ENCODE peak calls at places on chromosomes 4 and X, in nine cellular contexts. One of them, this sample, is unnamed.

GRCh38 chr4:169420291-169420690 is 149.5 kb upstream of the SH3RF1 start:
- DNase-seq in KBM-7: no peak
- DNase-seq in fibroblast of pulmonary artery: no peak
- DNase-seq in LoVo: no peak
- DNase-seq in neural progenitor cell: no peak
- DNase-seq in retina: no peak
- DNase-seq in T follicular helper cell: no peak
- DNase-seq in Daoy: no peak
- DNase-seq in tibial nerve: no peak
- DNase-seq in this sample: no peak

GRCh38 chr4:166043801-166044200 is 170.8 kb downstream of the TLL1 start:
- DNase-seq in KBM-7: no peak
- DNase-seq in fibroblast of pulmonary artery: no peak
- DNase-seq in LoVo: no peak
- DNase-seq in neural progenitor cell: no peak
- DNase-seq in retina: no peak
- DNase-seq in T follicular helper cell: no peak
- DNase-seq in Daoy: peak
- DNase-seq in tibial nerve: no peak
- DNase-seq in this sample: no peak

GRCh38 chr4:145755802-145756201 is 75.9 kb downstream of the C4orf51 start:
- DNase-seq in KBM-7: no peak
- DNase-seq in fibroblast of pulmonary artery: no peak
- DNase-seq in LoVo: no peak
- DNase-seq in neural progenitor cell: no peak
- DNase-seq in retina: no peak
- DNase-seq in T follicular helper cell: no peak
- DNase-seq in Daoy: no peak
- DNase-seq in tibial nerve: no peak
- DNase-seq in this sample: no peak

GRCh38 chr4:73447701-73448100 is 11.7 kb downstream of the AFP start:
- DNase-seq in KBM-7: no peak
- DNase-seq in fibroblast of pulmonary artery: no peak
- DNase-seq in LoVo: no peak
- DNase-seq in neural progenitor cell: no peak
- DNase-seq in retina: no peak
- DNase-seq in T follicular helper cell: no peak
- DNase-seq in Daoy: no peak
- DNase-seq in tibial nerve: no peak
- DNase-seq in this sample: no peak

GRCh38 chrX:22025751-22026150 is 6.4 kb upstream of the PHEX start:
- DNase-seq in KBM-7: no peak
- DNase-seq in fibroblast of pulmonary artery: peak
- DNase-seq in LoVo: no peak
- DNase-seq in neural progenitor cell: no peak
- DNase-seq in retina: no peak
- DNase-seq in T follicular helper cell: no peak
- DNase-seq in Daoy: no peak
- DNase-seq in tibial nerve: no peak
- DNase-seq in this sample: no peak

GRCh38 chr4:75248770-75249467 is 265.3 kb downstream of the RCHY1 start:
- DNase-seq in KBM-7: no peak
- DNase-seq in fibroblast of pulmonary artery: peak
- DNase-seq in LoVo: peak
- DNase-seq in neural progenitor cell: no peak
- DNase-seq in retina: no peak
- DNase-seq in T follicular helper cell: no peak
- DNase-seq in Daoy: peak
- DNase-seq in tibial nerve: no peak
- DNase-seq in this sample: no peak

GRCh38 chr4:1242506-1243450 is 6.2 kb downstream of the CTBP1 start:
- DNase-seq in KBM-7: no peak
- DNase-seq in fibroblast of pulmonary artery: no peak
- DNase-seq in LoVo: no peak
- DNase-seq in neural progenitor cell: no peak
- DNase-seq in retina: no peak
- DNase-seq in T follicular helper cell: no peak
- DNase-seq in Daoy: no peak
- DNase-seq in tibial nerve: no peak
- DNase-seq in this sample: no peak

GRCh38 chrX:10296581-10296980 is 139.8 kb downstream of the CLCN4 start:
- DNase-seq in KBM-7: no peak
- DNase-seq in fibroblast of pulmonary artery: peak
- DNase-seq in LoVo: no peak
- DNase-seq in neural progenitor cell: no peak
- DNase-seq in retina: no peak
- DNase-seq in T follicular helper cell: no peak
- DNase-seq in Daoy: peak
- DNase-seq in tibial nerve: no peak
- DNase-seq in this sample: peak

GRCh38 chr4:173334891-173335754 is 965 bp upstream of the HMGB2 start:
- DNase-seq in KBM-7: peak
- DNase-seq in fibroblast of pulmonary artery: peak
- DNase-seq in LoVo: peak
- DNase-seq in neural progenitor cell: peak
- DNase-seq in retina: peak
- DNase-seq in T follicular helper cell: no peak
- DNase-seq in Daoy: peak
- DNase-seq in tibial nerve: no peak
- DNase-seq in this sample: peak

GRCh38 chr4:101346562-101347266 is 612 bp downstream of the PPP3CA start:
- DNase-seq in KBM-7: peak
- DNase-seq in fibroblast of pulmonary artery: peak
- DNase-seq in LoVo: peak
- DNase-seq in neural progenitor cell: peak
- DNase-seq in retina: peak
- DNase-seq in T follicular helper cell: peak
- DNase-seq in Daoy: peak
- DNase-seq in tibial nerve: peak
- DNase-seq in this sample: peak

GRCh38 chr4:6991771-6992557 is 51.2 kb upstream of the TADA2B start:
- DNase-seq in KBM-7: peak
- DNase-seq in fibroblast of pulmonary artery: peak
- DNase-seq in LoVo: no peak
- DNase-seq in neural progenitor cell: no peak
- DNase-seq in retina: no peak
- DNase-seq in T follicular helper cell: no peak
- DNase-seq in Daoy: peak
- DNase-seq in tibial nerve: peak
- DNase-seq in this sample: peak

GRCh38 chr4:71296945-71297344 is 41.9 kb upstream of the SLC4A4 start:
- DNase-seq in KBM-7: no peak
- DNase-seq in fibroblast of pulmonary artery: no peak
- DNase-seq in LoVo: no peak
- DNase-seq in neural progenitor cell: no peak
- DNase-seq in retina: no peak
- DNase-seq in T follicular helper cell: no peak
- DNase-seq in Daoy: no peak
- DNase-seq in tibial nerve: no peak
- DNase-seq in this sample: no peak

GRCh38 chr4:83112678-83113428 is 1.7 kb downstream of the PLAC8 start:
- DNase-seq in KBM-7: peak
- DNase-seq in fibroblast of pulmonary artery: no peak
- DNase-seq in LoVo: peak
- DNase-seq in neural progenitor cell: no peak
- DNase-seq in retina: no peak
- DNase-seq in T follicular helper cell: no peak
- DNase-seq in Daoy: no peak
- DNase-seq in tibial nerve: no peak
- DNase-seq in this sample: no peak

GRCh38 chrX:154775611-154776349 is 13.1 kb downstream of the DKC1 start:
- DNase-seq in KBM-7: peak
- DNase-seq in fibroblast of pulmonary artery: peak
- DNase-seq in LoVo: no peak
- DNase-seq in neural progenitor cell: no peak
- DNase-seq in retina: no peak
- DNase-seq in T follicular helper cell: no peak
- DNase-seq in Daoy: no peak
- DNase-seq in tibial nerve: no peak
- DNase-seq in this sample: no peak

GRCh38 chr4:68152411-68152810 is 22.7 kb upstream of the TMPRSS11F start:
- DNase-seq in KBM-7: no peak
- DNase-seq in fibroblast of pulmonary artery: peak
- DNase-seq in LoVo: no peak
- DNase-seq in neural progenitor cell: no peak
- DNase-seq in retina: no peak
- DNase-seq in T follicular helper cell: no peak
- DNase-seq in Daoy: peak
- DNase-seq in tibial nerve: no peak
- DNase-seq in this sample: no peak

GRCh38 chrX:71996826-71997225 is 86.2 kb downstream of the NHSL2 start:
- DNase-seq in KBM-7: no peak
- DNase-seq in fibroblast of pulmonary artery: peak
- DNase-seq in LoVo: no peak
- DNase-seq in neural progenitor cell: peak
- DNase-seq in retina: no peak
- DNase-seq in T follicular helper cell: no peak
- DNase-seq in Daoy: peak
- DNase-seq in tibial nerve: peak
- DNase-seq in this sample: peak

GRCh38 chr4:176641237-176641636 is 151.5 kb downstream of the VEGFC start:
- DNase-seq in KBM-7: no peak
- DNase-seq in fibroblast of pulmonary artery: peak
- DNase-seq in LoVo: no peak
- DNase-seq in neural progenitor cell: no peak
- DNase-seq in retina: no peak
- DNase-seq in T follicular helper cell: no peak
- DNase-seq in Daoy: peak
- DNase-seq in tibial nerve: no peak
- DNase-seq in this sample: no peak

GRCh38 chrX:149131780-149132179 is 373.3 kb downstream of the IDS start:
- DNase-seq in KBM-7: no peak
- DNase-seq in fibroblast of pulmonary artery: peak
- DNase-seq in LoVo: no peak
- DNase-seq in neural progenitor cell: no peak
- DNase-seq in retina: no peak
- DNase-seq in T follicular helper cell: no peak
- DNase-seq in Daoy: no peak
- DNase-seq in tibial nerve: no peak
- DNase-seq in this sample: no peak

GRCh38 chr4:77187231-77187630 is 30.2 kb downstream of the CCNG2 start:
- DNase-seq in KBM-7: no peak
- DNase-seq in fibroblast of pulmonary artery: no peak
- DNase-seq in LoVo: no peak
- DNase-seq in neural progenitor cell: no peak
- DNase-seq in retina: peak
- DNase-seq in T follicular helper cell: no peak
- DNase-seq in Daoy: no peak
- DNase-seq in tibial nerve: no peak
- DNase-seq in this sample: no peak

This sample was measured in AG20443.